ENCODE peak calls at places on chromosomes 1 and 21, in seven cellular contexts. N is colonic mucosa, Z is T-helper 2 cell, L is OCI-LY7, P is IMR-90, X is GDM1, V is NCI-H524. Y is an unnamed sample.

GRCh38 chr1:23593042-23593521 is 33.8 kb upstream of the ID3 start:
- DNase-seq in N (no peak), V (no peak), P (no peak), X (no peak), L (peak), Z (no peak), Y (no peak)

GRCh38 chr1:1550087-1550486 is 9.7 kb upstream of the TMEM240 start:
- DNase-seq in P (no peak), Z (no peak), N (no peak), V (no peak), L (no peak), X (no peak), Y (no peak)

GRCh38 chr21:43339668-43340067 is 87.3 kb downstream of the SIK1 start:
- DNase-seq in X (no peak), L (no peak), Z (no peak), V (no peak), P (no peak), N (no peak), Y (no peak)

GRCh38 chr1:23343246-23344110 is 606 bp downstream of the HNRNPR start:
- DNase-seq in P (peak), Z (no peak), L (peak), V (peak), N (peak), X (no peak), Y (peak)

GRCh38 chr21:33539612-33540011 is 2.3 kb downstream of the GART start:
- DNase-seq in X (no peak), V (no peak), Z (no peak), L (no peak), P (peak), N (no peak), Y (no peak)

GRCh38 chr1:212782422-212783154 is 9.0 kb downstream of the NSL1 start:
- DNase-seq in X (no peak), N (no peak), Z (no peak), L (peak), V (no peak), P (peak), Y (peak)

GRCh38 chr1:228088586-228089498 is 6.3 kb downstream of the ARF1 start:
- DNase-seq in V (no peak), X (no peak), L (no peak), N (no peak), Z (no peak), P (no peak), Y (no peak)

GRCh38 chr1:54255026-54255425 is 55.1 kb downstream of the MRPL37 start:
- DNase-seq in N (no peak), P (peak), Z (no peak), L (no peak), V (no peak), X (no peak), Y (no peak)

GRCh38 chr1:36523850-36524249 is 41.1 kb upstream of the CSF3R start:
- DNase-seq in V (no peak), L (no peak), X (no peak), Z (no peak), N (no peak), P (no peak), Y (no peak)

GRCh38 chr1:93658188-93658587 is 23.4 kb downstream of the BCAR3 start:
- DNase-seq in Z (no peak), V (no peak), N (no peak), L (no peak), P (peak), X (no peak), Y (no peak)

GRCh38 chr1:160834945-160835565 is 27.6 kb downstream of the CD244 start:
- DNase-seq in P (peak), Z (no peak), N (no peak), L (peak), V (no peak), X (peak), Y (peak)

GRCh38 chr21:43207043-43207315 is 38.2 kb downstream of the CRYAA start:
- DNase-seq in N (no peak), X (no peak), V (no peak), L (no peak), Z (no peak), P (no peak), Y (no peak)

GRCh38 chr1:164524810-164525209 is 34.2 kb upstream of the PBX1 start:
- DNase-seq in V (no peak), Z (no peak), N (no peak), X (no peak), L (no peak), P (peak), Y (no peak)

GRCh38 chr1:209302777-209303642 is 280.5 kb upstream of the CAMK1G start:
- DNase-seq in Z (no peak), X (no peak), N (no peak), L (no peak), V (no peak), P (no peak), Y (no peak)

GRCh38 chr21:19510653-19511052 is 1107.1 kb upstream of the TMPRSS15 start:
- DNase-seq in Z (no peak), X (no peak), P (no peak), L (no peak), V (no peak), N (no peak), Y (no peak)

GRCh38 chr1:1827456-1827855 is 49.2 kb upstream of the NADK start:
- DNase-seq in N (no peak), L (no peak), X (no peak), P (no peak), Z (no peak), V (no peak), Y (no peak)

GRCh38 chr1:241097479-241097878 is 259.5 kb downstream of the RGS7 start:
- DNase-seq in L (no peak), Z (no peak), N (no peak), P (no peak), V (no peak), X (no peak), Y (no peak)

GRCh38 chr1:64933296-64934070 is 32.9 kb downstream of the JAK1 start:
- DNase-seq in Z (no peak), X (peak), P (peak), V (no peak), N (no peak), L (peak), Y (peak)

GRCh38 chr1:151340870-151341754 is 5.9 kb downstream of the RFX5 start:
- DNase-seq in Z (no peak), V (peak), N (peak), P (peak), X (peak), L (peak), Y (no peak)

GRCh38 chr21:36134820-36135390 is at the start of gene CBR3:
- DNase-seq in X (no peak), L (no peak), Z (peak), P (peak), N (peak), V (peak), Y (no peak)

GRCh38 chr1:167090289-167090942 is at the start of gene GPA33:
- DNase-seq in N (peak), L (peak), X (peak), Z (no peak), V (no peak), P (no peak), Y (no peak)

GRCh38 chr1:171484760-171485374 is 463 bp upstream of the PRRC2C start:
- DNase-seq in X (no peak), V (no peak), N (no peak), Z (no peak), P (no peak), L (no peak), Y (no peak)

GRCh38 chr21:36249576-36250422 is 70.2 kb upstream of the MORC3 start:
- DNase-seq in V (no peak), L (no peak), P (no peak), X (no peak), N (no peak), Z (no peak), Y (no peak)

GRCh38 chr1:54499097-54500029 is 48.7 kb upstream of the ACOT11 start:
- DNase-seq in X (no peak), P (peak), V (peak), N (no peak), Z (no peak), L (peak), Y (no peak)

Y was measured in naive thymus-derived CD8-positive, alpha-beta T cell.